ENCODE peak calls at places on chromosome 7, in eight cellular contexts. P is C1 segment of cervical spinal cord; V is NCI-H1092; G is iris pigment epithelial cell; R is GM20000; L is activated gamma-delta T cell treated with anti-CD3 and anti-CD28 coated beads, Interleukin-2, amount 50 U/mL, for 16 hours; Y is tibial nerve; J is head of caudate nucleus. B is an unnamed sample.

GRCh38 chr7:111763221-111763791 is 201.0 kb upstream of the IMMP2L start:
- DNase-seq in P (no peak), V (no peak), G (peak), R (no peak), L (no peak), Y (no peak), J (no peak), B (no peak)

GRCh38 chr7:55548295-55548731 is 24.0 kb downstream of the VOPP1 start:
- DNase-seq in P (no peak), V (no peak), G (no peak), R (peak), L (no peak), Y (no peak), J (no peak), B (no peak)

GRCh38 chr7:27091125-27091524 is 4.7 kb downstream of the HOXA1 start:
- DNase-seq in P (no peak), V (peak), G (no peak), R (no peak), L (no peak), Y (no peak), J (no peak), B (no peak)

GRCh38 chr7:57868771-57869483 is 418.9 kb downstream of the ZNF716 start:
- DNase-seq in P (no peak), V (no peak), G (no peak), R (peak), L (no peak), Y (no peak), J (no peak), B (no peak)

GRCh38 chr7:28654111-28654510 is 241.8 kb downstream of the CREB5 start:
- DNase-seq in P (no peak), V (no peak), G (no peak), R (no peak), L (no peak), Y (no peak), J (peak), B (no peak)

GRCh38 chr7:87154166-87154565 is 1.9 kb downstream of the DMTF1 start:
- DNase-seq in P (no peak), V (no peak), G (no peak), R (no peak), L (no peak), Y (no peak), J (no peak), B (no peak)

GRCh38 chr7:155257482-155258232 is 40.0 kb upstream of the INSIG1 start:
- DNase-seq in P (no peak), V (no peak), G (peak), R (no peak), L (no peak), Y (peak), J (no peak), B (no peak)

GRCh38 chr7:44460325-44460724 is 30.1 kb downstream of the NUDCD3 start:
- DNase-seq in P (no peak), V (no peak), G (no peak), R (peak), L (peak), Y (no peak), J (no peak), B (no peak)

GRCh38 chr7:120867932-120868331 is 10.0 kb upstream of the TSPAN12 start:
- DNase-seq in P (no peak), V (no peak), G (no peak), R (peak), L (no peak), Y (no peak), J (no peak), B (no peak)

GRCh38 chr7:36344618-36345017 is 45.0 kb upstream of the ANLN start:
- DNase-seq in P (no peak), V (no peak), G (no peak), R (no peak), L (no peak), Y (no peak), J (no peak), B (no peak)

GRCh38 chr7:158707610-158708009 is 3.0 kb upstream of the NCAPG2 start:
- DNase-seq in P (no peak), V (no peak), G (peak), R (no peak), L (no peak), Y (no peak), J (no peak), B (no peak)

GRCh38 chr7:140689199-140690152 is 7.0 kb upstream of the NDUFB2 start:
- DNase-seq in P (no peak), V (no peak), G (no peak), R (no peak), L (no peak), Y (no peak), J (no peak), B (no peak)

GRCh38 chr7:143074141-143074540 is 22.0 kb downstream of the OR6V1 start:
- DNase-seq in P (no peak), V (no peak), G (no peak), R (no peak), L (no peak), Y (no peak), J (no peak), B (no peak)

GRCh38 chr7:74598558-74598957 is 59.0 kb upstream of the GTF2I start:
- DNase-seq in P (no peak), V (no peak), G (no peak), R (no peak), L (no peak), Y (no peak), J (no peak), B (no peak)

GRCh38 chr7:140653319-140654108 is 12.9 kb upstream of the DENND2A start:
- DNase-seq in P (no peak), V (peak), G (peak), R (peak), L (no peak), Y (peak), J (no peak), B (no peak)

B was measured in substantia nigra.